ENCODE peak calls at places on chromosomes 6 and 20, in four cellular contexts. P is psoas muscle, Q is tibial artery, N is adrenal gland. H is an unnamed sample.
A peak's percentile ranks its signal among the peaks of the same experiment; 100 is the strongest.

GRCh38 chr6:75415804-75416203 is 77.8 kb downstream of the FILIP1 start:
- DNase-seq in P (no peak), N (no peak), Q (no peak), H (no peak)

GRCh38 chr20:35091808-35092523 is 641 bp downstream of the TRPC4AP start:
- DNase-seq in Q (peak; percentile 53), P (no peak), N (peak; percentile 78), H (peak; percentile 20)

GRCh38 chr6:117404548-117404947 is 21.2 kb downstream of the ROS1 start:
- DNase-seq in P (no peak), Q (no peak), N (no peak), H (no peak)

GRCh38 chr6:33925869-33926268 is 122.1 kb upstream of the MLN start:
- DNase-seq in Q (no peak), P (no peak), N (no peak), H (no peak)

GRCh38 chr6:71852951-71853350 is 33.4 kb upstream of the RIMS1 start:
- DNase-seq in P (no peak), N (no peak), Q (no peak), H (no peak)

GRCh38 chr6:148440021-148440420 is 97.4 kb downstream of the SASH1 start:
- DNase-seq in N (no peak), Q (no peak), P (no peak), H (no peak)

GRCh38 chr6:109381007-109381746 is 1.1 kb downstream of the CD164 start:
- DNase-seq in P (no peak), Q (no peak), N (no peak), H (no peak)

GRCh38 chr6:32081168-32081624 is 27.9 kb downstream of the TNXB start:
- DNase-seq in P (peak; percentile 85), N (peak; percentile 88), Q (peak; percentile 81), H (peak; percentile 90)

GRCh38 chr6:113989675-113990074 is 18.7 kb upstream of the HDAC2 start:
- DNase-seq in Q (no peak), P (no peak), N (no peak), H (no peak)

GRCh38 chr6:100134703-100135102 is 140.7 kb upstream of the MCHR2 start:
- DNase-seq in N (no peak), P (no peak), Q (no peak), H (no peak)

GRCh38 chr6:84072452-84072997 is 39.0 kb downstream of the MRAP2 start:
- DNase-seq in N (no peak), P (no peak), Q (no peak), H (no peak)

GRCh38 chr6:108127826-108128225 is 38.0 kb upstream of the NR2E1 start:
- DNase-seq in N (no peak), Q (no peak), P (no peak), H (no peak)

GRCh38 chr20:723756-724155 is 44.5 kb downstream of the SLC52A3 start:
- DNase-seq in N (no peak), Q (no peak), P (peak; percentile 25), H (no peak)

GRCh38 chr6:153076431-153076830 is 54.7 kb downstream of the RGS17 start:
- DNase-seq in N (no peak), Q (no peak), P (no peak), H (no peak)

GRCh38 chr6:101016163-101016562 is 135.0 kb upstream of the ASCC3 start:
- DNase-seq in P (no peak), Q (no peak), N (no peak), H (no peak)

GRCh38 chr6:150282806-150283205 is 86.0 kb upstream of the IYD start:
- DNase-seq in N (no peak), Q (no peak), P (no peak), H (no peak)

GRCh38 chr6:157615411-157615763 is 207.7 kb upstream of the SNX9 start:
- DNase-seq in N (no peak), Q (no peak), P (no peak), H (no peak)

GRCh38 chr6:150418825-150419594 is 50.2 kb downstream of the IYD start:
- DNase-seq in N (peak; percentile 79), Q (peak; percentile 38), P (peak; percentile 64), H (peak; percentile 68)

GRCh38 chr20:33130553-33130952 is 37.4 kb upstream of the BPIFA2 start:
- DNase-seq in Q (no peak), P (no peak), N (no peak), H (no peak)
- H3K4me1 ChIP-seq in Q (no peaks in the 10 kb centered on the region), P (peaks cover 10% of the 10 kb centered on the region), N (no peaks in the 10 kb centered on the region), H (no peaks in the 10 kb centered on the region)

GRCh38 chr6:11968241-11968806 is 43.8 kb upstream of the HIVEP1 start:
- DNase-seq in Q (no peak), P (no peak), N (no peak), H (no peak)
- H3K4me3 ChIP-seq in Q (no peak overlapping the region), P (no peak overlapping the region), N (no peak overlapping the region), H (no peak overlapping the region)

GRCh38 chr6:47481806-47482205 is 4.2 kb downstream of the CD2AP start:
- DNase-seq in N (no peak), Q (no peak), P (no peak), H (no peak)
- H3K4me1 ChIP-seq in N (peaks cover 13% of the 10 kb centered on the region), Q (peaks cover 47% of the 10 kb centered on the region), P (peaks cover 12% of the 10 kb centered on the region), H (no peaks in the 10 kb centered on the region)

GRCh38 chr6:130912451-130912850 is 85.2 kb downstream of the SMLR1 start:
- DNase-seq in Q (no peak), N (no peak), P (no peak), H (no peak)

GRCh38 chr6:130907687-130908086 is 80.5 kb downstream of the SMLR1 start:
- DNase-seq in Q (no peak), P (no peak), N (no peak), H (no peak)

GRCh38 chr6:130908188-130908587 is 81.0 kb downstream of the SMLR1 start:
- DNase-seq in N (no peak), Q (no peak), P (no peak), H (no peak)

GRCh38 chr6:130913119-130913518 is 85.9 kb downstream of the SMLR1 start:
- DNase-seq in N (no peak), Q (no peak), P (no peak), H (no peak)
- H3K4me3 ChIP-seq in N (no peak overlapping the region), Q (no peak overlapping the region), P (no peak overlapping the region), H (no peak overlapping the region)

DNA sequence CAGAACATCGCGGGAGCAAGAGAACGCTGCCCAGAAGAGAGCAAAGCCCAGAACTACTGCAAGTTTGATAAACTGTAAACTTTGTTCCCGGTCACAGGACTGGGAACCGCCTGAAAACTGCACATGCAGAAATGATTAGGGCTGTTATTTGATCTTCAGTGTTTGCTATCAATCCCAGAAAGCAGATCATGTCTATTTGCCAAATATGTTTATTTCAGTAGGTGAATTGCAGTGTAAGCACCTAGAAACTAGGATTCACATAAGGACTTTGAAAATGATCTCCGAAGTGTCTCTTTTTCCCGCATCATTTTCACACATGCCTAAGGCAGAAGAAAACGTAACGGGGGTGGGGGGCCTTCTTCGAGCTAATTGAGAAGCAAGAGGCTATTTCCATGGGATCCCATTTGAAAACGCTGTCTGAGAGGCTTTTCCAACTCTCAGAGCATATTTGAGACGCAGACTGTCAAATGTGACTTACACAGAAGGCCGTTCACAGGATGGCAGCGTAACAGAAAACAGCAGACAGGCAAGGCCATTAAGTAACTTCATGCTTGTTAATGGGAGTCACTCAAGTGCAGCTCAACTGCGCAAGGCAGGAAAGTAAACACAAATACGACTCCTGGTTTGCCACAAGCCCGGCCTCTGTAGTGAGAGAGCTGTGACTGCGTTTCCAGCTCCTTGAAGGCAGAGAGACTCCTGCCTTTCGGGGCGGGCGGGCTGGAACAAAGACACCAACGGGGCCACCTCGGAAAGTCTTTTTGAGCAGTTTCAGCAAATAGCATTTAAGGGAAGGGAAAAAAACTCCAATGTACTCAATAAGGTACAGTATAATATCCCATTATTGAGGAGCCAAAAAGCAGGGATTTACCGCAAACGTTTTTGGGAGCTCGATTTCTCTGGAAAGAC is 144.7 kb upstream of the ZNF217 start:
- DNase-seq in P (peak; percentile 40), N (peak; percentile 86), Q (peak; percentile 41), H (peak; percentile 70)
- H3K4me1 ChIP-seq in P (peaks cover 12% of the 10 kb centered on the region), N (no peaks in the 10 kb centered on the region), Q (peaks cover 5% of the 10 kb centered on the region), H (no peaks in the 10 kb centered on the region)

DNA sequence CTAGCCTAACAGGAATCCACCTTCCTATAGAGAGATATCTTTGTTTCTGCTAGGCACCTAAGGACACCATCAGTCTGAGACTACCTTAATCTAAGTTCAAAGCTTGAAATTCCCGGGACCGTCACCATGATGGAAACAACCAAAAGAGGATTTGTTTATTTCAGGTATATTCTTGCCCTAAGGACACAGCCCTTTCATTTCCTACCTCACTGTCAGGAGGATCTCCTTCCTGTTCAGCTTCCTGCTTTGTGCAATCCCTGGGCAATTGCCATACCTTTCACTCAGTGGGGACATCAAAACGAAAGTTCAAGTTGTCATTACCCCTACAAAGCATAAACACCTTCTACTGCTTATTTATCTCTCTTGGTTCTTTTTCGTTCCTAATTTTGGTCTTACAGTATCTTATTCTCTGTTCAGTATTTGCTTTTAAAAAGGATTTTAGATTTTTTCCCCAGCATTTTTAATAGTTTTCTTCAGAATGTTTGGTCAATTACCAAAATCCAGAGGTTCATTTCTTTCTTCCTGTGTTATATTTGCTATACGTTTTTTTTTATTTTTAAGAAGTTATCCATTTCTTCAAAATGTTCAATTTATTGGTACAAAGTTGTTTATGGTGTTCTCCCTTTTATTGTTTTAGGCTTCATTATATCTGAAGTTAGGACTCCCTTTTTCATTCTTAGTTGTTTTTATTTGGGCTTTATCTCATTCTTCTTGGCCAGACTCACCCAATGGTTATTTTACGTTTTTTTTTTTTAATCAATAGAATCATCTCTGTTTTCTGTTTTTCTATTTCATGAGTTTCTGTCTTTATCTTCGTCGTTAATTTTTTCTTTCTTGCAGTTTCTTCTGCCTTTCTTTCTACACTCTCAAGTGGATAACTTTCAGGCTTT is 13.0 kb upstream of the TBPL1 start:
- DNase-seq in P (no peak), N (no peak), Q (no peak), H (no peak)
- H3K4me3 ChIP-seq in P (no peak overlapping the region), N (no peak overlapping the region), Q (no peak overlapping the region), H (no peak overlapping the region)

GRCh38 chr20:37797669-37798175 is 103.9 kb downstream of the CTNNBL1 start:
- DNase-seq in P (no peak), N (no peak), Q (no peak), H (no peak)
- H3K4me1 ChIP-seq in P (no peaks in the 10 kb centered on the region), N (peaks cover 3% of the 10 kb centered on the region), Q (no peaks in the 10 kb centered on the region), H (no peaks in the 10 kb centered on the region)

GRCh38 chr6:160348209-160348551 is at the start of gene SLC22A3:
- DNase-seq in P (peak; percentile 68), Q (no peak), N (no peak), H (peak; percentile 62)
- H3K4me3 ChIP-seq in P (peak within 1 kb of the TSS; percentile 85), Q (peak within 1 kb of the TSS; percentile 84), N (peak within 1 kb of the TSS; percentile 71), H (peak within 1 kb of the TSS; percentile 86)

GRCh38 chr20:37314617-37315292 is 25.3 kb downstream of the MANBAL start:
- DNase-seq in Q (peak; percentile 61), P (peak; percentile 70), N (peak; percentile 58), H (peak; percentile 74)

GRCh38 chr20:37315293-37316110 is 26.0 kb downstream of the MANBAL start:
- DNase-seq in Q (peak; percentile 82), N (peak; percentile 88), P (peak; percentile 67), H (peak; percentile 85)

GRCh38 chr20:37316116-37316774 is 26.8 kb downstream of the MANBAL start:
- DNase-seq in N (no peak), Q (no peak), P (no peak), H (no peak)

GRCh38 chr20:37313546-37314091 is 24.2 kb downstream of the MANBAL start:
- DNase-seq in N (peak; percentile 49), Q (no peak), P (no peak), H (no peak)

GRCh38 chr20:37314099-37314498 is 24.6 kb downstream of the MANBAL start:
- DNase-seq in P (no peak), N (peak; percentile 48), Q (no peak), H (peak; percentile 26)
- H3K4me1 ChIP-seq in P (peaks cover 10% of the 10 kb centered on the region), N (peaks cover 7% of the 10 kb centered on the region), Q (peaks cover 54% of the 10 kb centered on the region), H (peaks cover 19% of the 10 kb centered on the region)

GRCh38 chr6:111764238-111765182 is 108.7 kb downstream of the FYN start:
- DNase-seq in Q (no peak), P (no peak), N (no peak), H (no peak)
- H3K4me3 ChIP-seq in Q (no peak overlapping the region), P (no peak overlapping the region), N (no peak overlapping the region), H (no peak overlapping the region)